ENCODE peak calls at places on chromosomes 3 and 15, in nine cellular contexts. One of them, this sample, is unnamed.

GRCh38 chr3:45631486-45631885 is 36.9 kb downstream of the LIMD1 start:
- DNase-seq in choroid plexus epithelial cell: no peak
- DNase-seq in AG10803: no peak
- DNase-seq in thoracic aorta: no peak
- DNase-seq in cardiac muscle cell: no peak
- DNase-seq in astrocyte of the spinal cord: no peak
- DNase-seq in tibial artery: no peak
- DNase-seq in lower lobe of right lung: no peak
- DNase-seq in GM12865: peak; percentile 28
- DNase-seq in this sample: no peak

GRCh38 chr15:83284563-83285283 is at the start of gene BNC1:
- DNase-seq in choroid plexus epithelial cell: peak; percentile 29
- DNase-seq in AG10803: peak; percentile 26
- DNase-seq in thoracic aorta: no peak
- DNase-seq in cardiac muscle cell: peak; percentile 43
- DNase-seq in astrocyte of the spinal cord: peak; percentile 45
- DNase-seq in tibial artery: no peak
- DNase-seq in lower lobe of right lung: no peak
- DNase-seq in GM12865: no peak
- DNase-seq in this sample: no peak

GRCh38 chr3:109806929-109807328 is 469.6 kb upstream of the DPPA4 start:
- DNase-seq in choroid plexus epithelial cell: peak; percentile 32
- DNase-seq in AG10803: no peak
- DNase-seq in thoracic aorta: no peak
- DNase-seq in cardiac muscle cell: peak; percentile 86
- DNase-seq in astrocyte of the spinal cord: peak; percentile 33
- DNase-seq in tibial artery: no peak
- DNase-seq in lower lobe of right lung: no peak
- DNase-seq in GM12865: peak; percentile 22
- DNase-seq in this sample: no peak

GRCh38 chr15:34109775-34110663 is 8.1 kb downstream of the PGBD4 start:
- DNase-seq in choroid plexus epithelial cell: peak; percentile 77
- DNase-seq in AG10803: peak; percentile 47
- DNase-seq in thoracic aorta: no peak
- DNase-seq in cardiac muscle cell: peak; percentile 64
- DNase-seq in astrocyte of the spinal cord: peak; percentile 50
- DNase-seq in tibial artery: no peak
- DNase-seq in lower lobe of right lung: no peak
- DNase-seq in GM12865: peak; percentile 58
- DNase-seq in this sample: no peak

GRCh38 chr3:158097571-158098553 is 8.4 kb downstream of the SHOX2 start:
- DNase-seq in choroid plexus epithelial cell: peak; percentile 54
- DNase-seq in AG10803: no peak
- DNase-seq in thoracic aorta: no peak
- DNase-seq in cardiac muscle cell: peak; percentile 55
- DNase-seq in astrocyte of the spinal cord: peak; percentile 55
- DNase-seq in tibial artery: no peak
- DNase-seq in lower lobe of right lung: peak; percentile 82
- DNase-seq in GM12865: peak; percentile 94
- DNase-seq in this sample: peak; percentile 86

GRCh38 chr3:4532535-4533112 is 39.5 kb downstream of the ITPR1 start:
- DNase-seq in choroid plexus epithelial cell: no peak
- DNase-seq in AG10803: no peak
- DNase-seq in thoracic aorta: no peak
- DNase-seq in cardiac muscle cell: no peak
- DNase-seq in astrocyte of the spinal cord: no peak
- DNase-seq in tibial artery: no peak
- DNase-seq in lower lobe of right lung: no peak
- DNase-seq in GM12865: no peak
- DNase-seq in this sample: no peak

GRCh38 chr3:151890721-151891141 is 17.3 kb downstream of the SUCNR1 start:
- DNase-seq in choroid plexus epithelial cell: peak; percentile 65
- DNase-seq in AG10803: peak; percentile 28
- DNase-seq in thoracic aorta: no peak
- DNase-seq in cardiac muscle cell: peak; percentile 37
- DNase-seq in astrocyte of the spinal cord: no peak
- DNase-seq in tibial artery: no peak
- DNase-seq in lower lobe of right lung: no peak
- DNase-seq in GM12865: peak; percentile 13
- DNase-seq in this sample: no peak

GRCh38 chr3:170999737-171000242 is 26.7 kb downstream of the SLC2A2 start:
- DNase-seq in choroid plexus epithelial cell: peak; percentile 85
- DNase-seq in AG10803: peak; percentile 79
- DNase-seq in thoracic aorta: no peak
- DNase-seq in cardiac muscle cell: peak; percentile 74
- DNase-seq in astrocyte of the spinal cord: peak; percentile 84
- DNase-seq in tibial artery: no peak
- DNase-seq in lower lobe of right lung: no peak
- DNase-seq in GM12865: no peak
- DNase-seq in this sample: no peak

GRCh38 chr3:126167550-126167949 is 12.8 kb downstream of the ALDH1L1 start:
- DNase-seq in choroid plexus epithelial cell: no peak
- DNase-seq in AG10803: no peak
- DNase-seq in thoracic aorta: no peak
- DNase-seq in cardiac muscle cell: no peak
- DNase-seq in astrocyte of the spinal cord: no peak
- DNase-seq in tibial artery: no peak
- DNase-seq in lower lobe of right lung: no peak
- DNase-seq in GM12865: no peak
- DNase-seq in this sample: no peak

GRCh38 chr3:153961498-153961897 is 159.7 kb upstream of the ARHGEF26 start:
- DNase-seq in choroid plexus epithelial cell: no peak
- DNase-seq in AG10803: no peak
- DNase-seq in thoracic aorta: no peak
- DNase-seq in cardiac muscle cell: no peak
- DNase-seq in astrocyte of the spinal cord: no peak
- DNase-seq in tibial artery: no peak
- DNase-seq in lower lobe of right lung: no peak
- DNase-seq in GM12865: no peak
- DNase-seq in this sample: no peak

GRCh38 chr3:33111581-33111980 is 2.2 kb upstream of the CRTAP start:
- DNase-seq in choroid plexus epithelial cell: no peak
- DNase-seq in AG10803: no peak
- DNase-seq in thoracic aorta: no peak
- DNase-seq in cardiac muscle cell: no peak
- DNase-seq in astrocyte of the spinal cord: no peak
- DNase-seq in tibial artery: no peak
- DNase-seq in lower lobe of right lung: no peak
- DNase-seq in GM12865: peak; percentile 78
- DNase-seq in this sample: no peak

GRCh38 chr3:169022457-169022856 is 641.1 kb downstream of the MECOM start:
- DNase-seq in choroid plexus epithelial cell: peak; percentile 46
- DNase-seq in AG10803: no peak
- DNase-seq in thoracic aorta: no peak
- DNase-seq in cardiac muscle cell: peak; percentile 25
- DNase-seq in astrocyte of the spinal cord: no peak
- DNase-seq in tibial artery: no peak
- DNase-seq in lower lobe of right lung: no peak
- DNase-seq in GM12865: no peak
- DNase-seq in this sample: no peak

GRCh38 chr15:76006136-76006778 is 6.0 kb downstream of the NRG4 start:
- DNase-seq in choroid plexus epithelial cell: peak; percentile 61
- DNase-seq in AG10803: peak; percentile 60
- DNase-seq in thoracic aorta: no peak
- DNase-seq in cardiac muscle cell: peak; percentile 76
- DNase-seq in astrocyte of the spinal cord: no peak
- DNase-seq in tibial artery: peak; percentile 22
- DNase-seq in lower lobe of right lung: no peak
- DNase-seq in GM12865: no peak
- DNase-seq in this sample: no peak

GRCh38 chr3:152930516-152930915 is 95.6 kb downstream of the P2RY1 start:
- DNase-seq in choroid plexus epithelial cell: no peak
- DNase-seq in AG10803: no peak
- DNase-seq in thoracic aorta: no peak
- DNase-seq in cardiac muscle cell: no peak
- DNase-seq in astrocyte of the spinal cord: no peak
- DNase-seq in tibial artery: no peak
- DNase-seq in lower lobe of right lung: no peak
- DNase-seq in GM12865: no peak
- DNase-seq in this sample: no peak

GRCh38 chr3:178966299-178967183 is 105.1 kb downstream of the ZMAT3 start:
- DNase-seq in choroid plexus epithelial cell: peak; percentile 65
- DNase-seq in AG10803: peak; percentile 38
- DNase-seq in thoracic aorta: no peak
- DNase-seq in cardiac muscle cell: peak; percentile 57
- DNase-seq in astrocyte of the spinal cord: peak; percentile 68
- DNase-seq in tibial artery: no peak
- DNase-seq in lower lobe of right lung: no peak
- DNase-seq in GM12865: peak; percentile 59
- DNase-seq in this sample: no peak

GRCh38 chr3:27311400-27311799 is 57.8 kb downstream of the NEK10 start:
- DNase-seq in choroid plexus epithelial cell: peak; percentile 94
- DNase-seq in AG10803: peak; percentile 90
- DNase-seq in thoracic aorta: no peak
- DNase-seq in cardiac muscle cell: peak; percentile 54
- DNase-seq in astrocyte of the spinal cord: peak; percentile 94
- DNase-seq in tibial artery: no peak
- DNase-seq in lower lobe of right lung: no peak
- DNase-seq in GM12865: no peak
- DNase-seq in this sample: no peak

GRCh38 chr3:110738531-110738930 is 333.1 kb upstream of the NECTIN3 start:
- DNase-seq in choroid plexus epithelial cell: peak; percentile 36
- DNase-seq in AG10803: peak; percentile 7
- DNase-seq in thoracic aorta: no peak
- DNase-seq in cardiac muscle cell: no peak
- DNase-seq in astrocyte of the spinal cord: no peak
- DNase-seq in tibial artery: no peak
- DNase-seq in lower lobe of right lung: no peak
- DNase-seq in GM12865: no peak
- DNase-seq in this sample: no peak

GRCh38 chr3:127200086-127200691 is 7.3 kb downstream of the PRR23E start:
- DNase-seq in choroid plexus epithelial cell: no peak
- DNase-seq in AG10803: no peak
- DNase-seq in thoracic aorta: no peak
- DNase-seq in cardiac muscle cell: no peak
- DNase-seq in astrocyte of the spinal cord: no peak
- DNase-seq in tibial artery: no peak
- DNase-seq in lower lobe of right lung: no peak
- DNase-seq in GM12865: no peak
- DNase-seq in this sample: no peak

GRCh38 chr15:68874788-68875187 is 54.1 kb upstream of the ANP32A start:
- DNase-seq in choroid plexus epithelial cell: no peak
- DNase-seq in AG10803: no peak
- DNase-seq in thoracic aorta: no peak
- DNase-seq in cardiac muscle cell: no peak
- DNase-seq in astrocyte of the spinal cord: no peak
- DNase-seq in tibial artery: no peak
- DNase-seq in lower lobe of right lung: no peak
- DNase-seq in GM12865: no peak
- DNase-seq in this sample: no peak
- TF ChIP-seq CTCF in choroid plexus epithelial cell: no peak
- TF ChIP-seq CTCF in AG10803: no peak
- TF ChIP-seq CTCF in thoracic aorta: no peak
- TF ChIP-seq CTCF in cardiac muscle cell: no peak
- TF ChIP-seq CTCF in astrocyte of the spinal cord: no peak
- TF ChIP-seq CTCF in tibial artery: no peak
- TF ChIP-seq CTCF in lower lobe of right lung: no peak
- TF ChIP-seq CTCF in GM12865: no peak
- TF ChIP-seq CTCF in this sample: no peak

DNA sequence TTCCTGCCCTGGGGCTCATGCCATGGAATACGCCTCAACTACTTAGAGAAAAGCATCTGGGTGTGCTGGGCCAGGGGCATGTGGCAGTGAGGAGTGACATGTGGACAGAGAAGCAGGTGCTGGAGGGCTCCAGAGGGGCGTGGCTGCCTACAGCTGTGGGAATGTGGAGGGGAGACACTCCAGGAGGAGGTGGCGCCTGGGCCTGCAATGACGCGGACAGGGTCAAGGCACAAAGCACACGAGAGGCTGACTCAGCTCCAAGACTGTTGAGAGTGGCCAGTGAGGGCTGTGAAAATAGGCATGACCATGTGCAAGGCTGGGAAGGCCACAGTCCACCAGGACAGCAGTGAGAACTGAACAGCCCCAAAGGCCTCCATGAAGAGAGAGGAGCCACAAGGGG is 48.5 kb downstream of the PTH1R start:
- DNase-seq in choroid plexus epithelial cell: peak; percentile 88
- DNase-seq in AG10803: peak; percentile 20
- DNase-seq in thoracic aorta: no peak
- DNase-seq in cardiac muscle cell: peak; percentile 36
- DNase-seq in astrocyte of the spinal cord: peak; percentile 59
- DNase-seq in tibial artery: peak; percentile 20
- DNase-seq in lower lobe of right lung: peak; percentile 80
- DNase-seq in GM12865: no peak
- DNase-seq in this sample: no peak
- TF ChIP-seq CTCF in choroid plexus epithelial cell: no peak
- TF ChIP-seq CTCF in AG10803: no peak
- TF ChIP-seq CTCF in thoracic aorta: no peak
- TF ChIP-seq CTCF in cardiac muscle cell: no peak
- TF ChIP-seq CTCF in astrocyte of the spinal cord: no peak
- TF ChIP-seq CTCF in tibial artery: no peak
- TF ChIP-seq CTCF in lower lobe of right lung: no peak
- TF ChIP-seq CTCF in GM12865: no peak
- TF ChIP-seq CTCF in this sample: no peak

DNA sequence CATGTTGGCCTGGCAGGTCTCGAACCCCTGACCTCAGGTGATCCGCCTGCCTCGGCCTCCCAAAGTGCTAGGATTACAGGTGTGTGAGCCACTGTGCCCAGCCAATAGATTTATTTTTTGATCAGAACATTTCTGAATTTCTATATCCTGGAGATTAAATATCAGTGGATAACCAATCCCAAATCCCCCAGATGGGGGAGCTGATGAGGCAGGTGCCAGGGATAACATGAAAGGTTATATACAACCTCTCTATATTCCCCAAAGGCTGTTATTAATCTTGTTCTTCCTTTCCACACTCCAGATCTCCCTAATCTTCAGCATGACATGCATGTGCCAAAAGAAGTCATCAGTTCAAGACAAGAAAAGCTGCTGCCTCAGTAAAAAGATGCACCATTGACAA is 112.3 kb downstream of the WDR76 start:
- DNase-seq in choroid plexus epithelial cell: peak; percentile 50
- DNase-seq in AG10803: no peak
- DNase-seq in thoracic aorta: no peak
- DNase-seq in cardiac muscle cell: peak; percentile 42
- DNase-seq in astrocyte of the spinal cord: peak; percentile 22
- DNase-seq in tibial artery: no peak
- DNase-seq in lower lobe of right lung: no peak
- DNase-seq in GM12865: no peak
- DNase-seq in this sample: no peak
- TF ChIP-seq CTCF in choroid plexus epithelial cell: peak; percentile 75
- TF ChIP-seq CTCF in AG10803: peak; percentile 60
- TF ChIP-seq CTCF in thoracic aorta: no peak
- TF ChIP-seq CTCF in cardiac muscle cell: peak; percentile 56
- TF ChIP-seq CTCF in astrocyte of the spinal cord: peak; percentile 66
- TF ChIP-seq CTCF in tibial artery: no peak
- TF ChIP-seq CTCF in lower lobe of right lung: peak; percentile 11
- TF ChIP-seq CTCF in GM12865: peak; percentile 14
- TF ChIP-seq CTCF in this sample: peak; percentile 62

DNA sequence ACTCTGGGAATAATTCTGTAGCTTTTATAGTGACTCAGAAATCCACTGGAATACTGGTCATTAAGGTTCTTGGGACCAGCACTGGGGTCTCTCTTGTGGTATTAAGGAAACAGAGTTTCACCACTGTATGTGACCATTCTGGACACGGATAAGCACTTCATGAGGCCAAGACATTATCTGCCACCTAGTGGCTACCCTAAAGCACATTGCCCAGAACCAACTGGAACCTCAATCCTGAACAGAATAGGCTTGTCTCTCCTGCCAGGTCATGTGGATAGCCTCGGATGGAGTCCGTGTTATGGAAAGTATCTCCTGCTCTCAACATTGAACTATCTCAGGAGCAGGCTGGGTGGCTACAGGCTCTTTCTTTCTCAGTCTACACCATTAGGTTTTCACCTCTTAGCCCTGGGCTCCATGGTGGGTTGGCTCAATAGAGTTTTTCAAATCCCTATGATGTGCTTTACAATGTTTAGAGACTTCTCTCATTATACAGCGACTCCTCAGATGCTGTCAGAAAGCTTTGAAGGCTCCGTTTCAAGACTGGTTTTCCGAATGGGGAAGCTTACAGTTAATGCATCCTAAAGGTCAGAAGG is 167.6 kb upstream of the ST8SIA2 start:
- DNase-seq in choroid plexus epithelial cell: no peak
- DNase-seq in AG10803: peak; percentile 43
- DNase-seq in thoracic aorta: no peak
- DNase-seq in cardiac muscle cell: peak; percentile 2
- DNase-seq in astrocyte of the spinal cord: no peak
- DNase-seq in tibial artery: no peak
- DNase-seq in lower lobe of right lung: no peak
- DNase-seq in GM12865: peak; percentile 42
- DNase-seq in this sample: no peak
- TF ChIP-seq CTCF in choroid plexus epithelial cell: no peak
- TF ChIP-seq CTCF in AG10803: peak; percentile 72
- TF ChIP-seq CTCF in thoracic aorta: no peak
- TF ChIP-seq CTCF in cardiac muscle cell: peak; percentile 21
- TF ChIP-seq CTCF in astrocyte of the spinal cord: peak; percentile 10
- TF ChIP-seq CTCF in tibial artery: peak; percentile 24
- TF ChIP-seq CTCF in lower lobe of right lung: peak; percentile 48
- TF ChIP-seq CTCF in GM12865: peak; percentile 59
- TF ChIP-seq CTCF in this sample: peak; percentile 63